ENCODE peak calls at places on chromosome 4, in seven cellular contexts. Q, J, S, X, U, A and Y are unnamed samples. For H3K4me1, the result is how much of the 10 kb centered on the place peaks cover.

GRCh38 chr4:26985836-26986235 is 125.2 kb downstream of the STIM2 start:
- DNase-seq in Q (no peak), J (no peak), S (no peak), X (no peak), U (no peak), A (no peak), Y (no peak)

GRCh38 chr4:145278341-145279121 is 98.1 kb upstream of the OTUD4 start:
- DNase-seq in Q (no peak), J (no peak), S (no peak), X (no peak), U (no peak), A (no peak), Y (no peak)

GRCh38 chr4:21113496-21114213 is 413.4 kb downstream of the PACRGL start:
- DNase-seq in Q (no peak), J (no peak), S (no peak), X (no peak), U (no peak), A (no peak), Y (no peak)

GRCh38 chr4:1053080-1053661 is 41.7 kb downstream of the FGFRL1 start:
- DNase-seq in Q (peak), J (peak), S (peak), X (peak), U (no peak), A (no peak), Y (no peak)

GRCh38 chr4:113588895-113589668 is 172.5 kb downstream of the CAMK2D start:
- DNase-seq in Q (no peak), J (no peak), S (no peak), X (no peak), U (no peak), A (no peak), Y (no peak)

GRCh38 chr4:139666735-139667266 is 1.2 kb downstream of the MGST2 start:
- DNase-seq in Q (peak), J (peak), S (no peak), X (no peak), U (peak), A (no peak), Y (no peak)

GRCh38 chr4:7424553-7425111 is 10.1 kb downstream of the PSAPL1 start:
- DNase-seq in Q (peak), J (peak), S (peak), X (no peak), U (no peak), A (no peak), Y (no peak)

GRCh38 chr4:66357316-66357715 is 687.0 kb upstream of the EPHA5 start:
- DNase-seq in Q (no peak), J (no peak), S (no peak), X (no peak), U (no peak), A (no peak), Y (no peak)

GRCh38 chr4:3233391-3234071 is 15.4 kb upstream of the MSANTD1 start:
- DNase-seq in Q (no peak), J (no peak), S (no peak), X (no peak), U (no peak), A (no peak), Y (no peak)

GRCh38 chr4:19130836-19131235 is 1109.3 kb upstream of the LCORL start:
- DNase-seq in Q (no peak), J (no peak), S (no peak), X (no peak), U (no peak), A (no peak), Y (no peak)

GRCh38 chr4:40736910-40737309 is 12.8 kb upstream of the NSUN7 start:
- DNase-seq in Q (no peak), J (no peak), S (no peak), X (no peak), U (no peak), A (no peak), Y (no peak)

GRCh38 chr4:119135721-119136121 is at the start of gene MYOZ2:
- DNase-seq in Q (no peak), J (no peak), S (no peak), X (no peak), U (no peak), A (no peak), Y (no peak)

GRCh38 chr4:98151145-98151929 is 8.1 kb upstream of the STPG2 start:
- DNase-seq in Q (no peak), J (no peak), S (no peak), X (no peak), U (no peak), A (no peak), Y (no peak)

GRCh38 chr4:151228196-151229119 is 48.5 kb upstream of the PRSS48 start:
- DNase-seq in Q (no peak), J (no peak), S (no peak), X (no peak), U (no peak), A (no peak), Y (no peak)

GRCh38 chr4:74284074-74284473 is 24.2 kb upstream of the EPGN start:
- DNase-seq in Q (no peak), J (no peak), S (no peak), X (no peak), U (no peak), A (no peak), Y (no peak)

GRCh38 chr4:25970241-25970675 is 56.2 kb downstream of the SMIM20 start:
- DNase-seq in Q (no peak), J (peak), S (no peak), X (no peak), U (no peak), A (no peak), Y (no peak)

GRCh38 chr4:186722856-186723206 is 825 bp downstream of the FAT1 start:
- DNase-seq in Q (no peak), J (no peak), S (no peak), X (no peak), U (no peak), A (no peak), Y (no peak)

GRCh38 chr4:75698162-75698962 is 25.2 kb upstream of the G3BP2 start:
- DNase-seq in Q (no peak), J (no peak), S (no peak), X (no peak), U (no peak), A (no peak), Y (no peak)

GRCh38 chr4:6771229-6771671 is 11.3 kb upstream of the KIAA0232 start:
- DNase-seq in Q (no peak), J (peak), S (peak), X (no peak), U (no peak), A (no peak), Y (no peak)

GRCh38 chr4:15848191-15848842 is 70.2 kb downstream of the CD38 start:
- DNase-seq in Q (no peak), J (no peak), S (no peak), X (no peak), U (no peak), A (no peak), Y (no peak)

GRCh38 chr4:169174247-169174646 is 96.5 kb downstream of the SH3RF1 start:
- DNase-seq in Q (no peak), J (no peak), S (no peak), X (no peak), U (no peak), A (no peak), Y (no peak)

GRCh38 chr4:10273030-10273429 is 156.4 kb upstream of the WDR1 start:
- DNase-seq in Q (no peak), J (no peak), S (no peak), X (no peak), U (no peak), A (no peak), Y (no peak)

GRCh38 chr4:183657564-183657963 is 1.4 kb downstream of the RWDD4 start:
- DNase-seq in Q (no peak), J (no peak), S (no peak), X (no peak), U (no peak), A (no peak), Y (no peak)

GRCh38 chr4:100109921-100110320 is 80.3 kb downstream of the DDIT4L start:
- DNase-seq in Q (no peak), J (no peak), S (no peak), X (no peak), U (no peak), A (no peak), Y (no peak)

GRCh38 chr4:181835348-181835747 is 407.9 kb upstream of the TENM3 start:
- DNase-seq in Q (no peak), J (no peak), S (no peak), X (no peak), U (no peak), A (no peak), Y (no peak)

GRCh38 chr4:52425751-52426326 is 233.3 kb downstream of the USP46 start:
- DNase-seq in Q (peak), J (no peak), S (no peak), X (no peak), U (no peak), A (no peak), Y (no peak)

GRCh38 chr4:52423967-52424366 is 235.1 kb downstream of the USP46 start:
- DNase-seq in Q (no peak), J (no peak), S (no peak), X (no peak), U (no peak), A (no peak), Y (no peak)

GRCh38 chr4:52420330-52420729 is 238.8 kb downstream of the USP46 start:
- DNase-seq in Q (no peak), J (no peak), S (no peak), X (peak), U (no peak), A (no peak), Y (no peak)

DNA sequence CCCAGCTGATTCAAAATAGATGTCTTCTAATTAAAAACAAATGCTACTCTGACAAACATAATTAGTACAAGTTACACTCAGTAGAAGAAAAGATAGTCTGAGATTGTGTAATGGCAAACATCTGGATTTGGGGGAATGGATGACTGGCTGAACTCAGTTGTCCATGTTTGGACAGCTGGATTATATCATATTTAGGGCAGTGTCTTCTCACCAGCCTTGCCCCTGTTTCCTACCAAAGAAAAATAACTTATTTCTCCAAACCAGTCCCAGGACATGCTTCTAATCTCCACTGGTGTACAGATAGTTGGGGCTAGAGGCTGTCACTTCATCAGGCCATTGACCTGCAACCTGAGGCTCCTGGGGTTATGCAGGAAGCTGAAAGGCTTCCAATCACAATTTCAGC is 237.3 kb downstream of the USP46 start:
- DNase-seq in Q (no peak), J (no peak), S (no peak), X (no peak), U (no peak), A (no peak), Y (no peak)
- TF ChIP-seq POLR2A in Q (no peak), J (no peak), S (no peak), X (no peak), U (no peak), A (no peak), Y (no peak)

GRCh38 chr4:158809611-158810486 is 41.0 kb downstream of the FNIP2 start:
- DNase-seq in Q (no peak), J (no peak), S (no peak), X (no peak), U (peak), A (no peak), Y (no peak)
- TF ChIP-seq POLR2AphosphoS5 in Q (no peak), J (peak), S (peak), X (peak), U (peak), A (no peak), Y (no peak)

GRCh38 chr4:109207060-109207459 is 95.4 kb downstream of the COL25A1 start:
- DNase-seq in Q (no peak), J (no peak), S (no peak), X (no peak), U (no peak), A (no peak), Y (no peak)
- H3K4me1 ChIP-seq in Q (under half), J (under half), S (under half), X (under half), U (under half), A (under half), Y (under half)

GRCh38 chr4:36244257-36245084 is at the start of gene ARAP2:
- DNase-seq in Q (peak), J (peak), S (no peak), X (peak), U (peak), A (no peak), Y (no peak)
- TF ChIP-seq POLR2A in Q (no peak), J (no peak), S (peak), X (peak), U (peak), A (no peak), Y (no peak)